ENCODE peak calls at places on chromosomes 11 and 22, in seven cellular contexts. L is HEK293T; J is MM.1S; N is hepatic stellate cell; C is effector memory CD8-positive, alpha-beta T cell; W is stromal cell of bone marrow; R is endothelial cell. S is an unnamed sample.

GRCh38 chr11:1487091-1487850 is 692 bp upstream of the MOB2 start:
- DNase-seq in J (no peak), N (no peak), L (no peak), W (no peak), C (no peak), R (no peak), S (no peak)

GRCh38 chr11:126352934-126353801 is 2.3 kb upstream of the ST3GAL4 start:
- DNase-seq in R (no peak), W (no peak), J (peak), C (no peak), N (no peak), L (no peak), S (peak)

GRCh38 chr11:110050201-110050506 is 43.0 kb upstream of the ZC3H12C start:
- DNase-seq in C (no peak), R (no peak), J (no peak), L (no peak), W (no peak), N (no peak), S (no peak)

GRCh38 chr11:21561589-21561988 is 631.3 kb upstream of the ANO5 start:
- DNase-seq in R (no peak), N (no peak), J (no peak), C (no peak), W (no peak), L (no peak), S (no peak)

GRCh38 chr11:77252555-77253270 is 48.8 kb downstream of the GDPD4 start:
- DNase-seq in C (no peak), R (no peak), N (no peak), J (no peak), L (no peak), W (no peak), S (no peak)

GRCh38 chr11:92225563-92226308 is 1.1 kb downstream of the FAT3 start:
- DNase-seq in N (peak), R (peak), L (peak), W (no peak), J (no peak), C (no peak), S (no peak)

GRCh38 chr11:18088974-18089373 is 16.9 kb downstream of the SAAL1 start:
- DNase-seq in N (no peak), J (no peak), C (no peak), L (no peak), W (no peak), R (no peak), S (peak)

GRCh38 chr22:36933629-36934028 is 20.2 kb downstream of the CSF2RB start:
- DNase-seq in N (no peak), L (no peak), C (no peak), W (no peak), J (no peak), R (no peak), S (no peak)

GRCh38 chr22:39013923-39014722 is at the start of gene APOBEC3C:
- DNase-seq in J (peak), N (peak), W (peak), R (peak), C (peak), L (peak), S (peak)

GRCh38 chr11:72534859-72535547 is 100.7 kb upstream of the CLPB start:
- DNase-seq in W (no peak), J (no peak), C (no peak), L (peak), N (peak), R (no peak), S (no peak)

GRCh38 chr11:1131033-1131911 is 26.5 kb upstream of the MUC5AC start:
- DNase-seq in L (no peak), J (no peak), R (peak), W (no peak), N (no peak), C (no peak), S (no peak)

S was measured in MV-4-11.